ENCODE peak calls at places on chromosomes 4 and X, in ten cellular contexts. Q is prostate gland; N is lower lobe of right lung; K is left ventricle myocardium inferior; R is thoracic aorta; V is tibial artery; D is CD8-positive, alpha-beta T cell; B is tibial nerve; S is neural progenitor cell; U is fibroblast of lung. I is an unnamed sample.

GRCh38 chr4:34158883-34159282 is 2085.4 kb downstream of the ARAP2 start:
- DNase-seq in V (no peak), N (no peak), S (no peak), B (no peak), K (no peak), R (no peak), D (no peak), U (no peak), Q (no peak), I (no peak)

GRCh38 chr4:24956763-24957162 is 43.9 kb upstream of the CCDC149 start:
- DNase-seq in N (no peak), B (no peak), V (no peak), S (no peak), D (no peak), U (no peak), R (no peak), K (no peak), Q (no peak), I (no peak)

GRCh38 chrX:26788402-26788998 is 572.5 kb downstream of the MAGEB5 start:
- DNase-seq in B (no peak), D (no peak), V (no peak), S (no peak), K (no peak), N (no peak), R (no peak), U (peak), Q (no peak), I (no peak)

GRCh38 chr4:98659741-98660507 is 1.5 kb upstream of the TSPAN5 start:
- DNase-seq in S (no peak), U (no peak), R (no peak), B (no peak), D (no peak), Q (no peak), K (no peak), V (no peak), N (no peak), I (no peak)

GRCh38 chr4:137425281-137425680 is 107.0 kb downstream of the PCDH18 start:
- DNase-seq in Q (no peak), S (no peak), V (no peak), K (no peak), R (no peak), B (no peak), U (no peak), D (no peak), N (no peak), I (no peak)

GRCh38 chrX:65720580-65720979 is 53.1 kb downstream of the MSN start:
- DNase-seq in Q (no peak), V (no peak), K (no peak), U (no peak), B (no peak), R (no peak), S (no peak), D (no peak), N (no peak), I (no peak)

GRCh38 chr4:20433101-20433705 is 181.5 kb downstream of the SLIT2 start:
- DNase-seq in U (no peak), V (no peak), Q (no peak), D (no peak), R (no peak), S (peak), B (no peak), K (no peak), N (no peak), I (no peak)

GRCh38 chr4:85829276-85830051 is 354.5 kb downstream of the ARHGAP24 start:
- DNase-seq in R (no peak), K (no peak), B (no peak), D (no peak), V (no peak), S (no peak), Q (no peak), U (peak), N (no peak), I (no peak)

GRCh38 chr4:7431696-7432530 is 2.8 kb downstream of the PSAPL1 start:
- DNase-seq in N (peak), S (no peak), Q (no peak), D (no peak), U (no peak), R (no peak), B (no peak), K (peak), V (no peak), I (no peak)

GRCh38 chr4:123651127-123651526 is 254.5 kb downstream of the SPRY1 start:
- DNase-seq in U (no peak), K (no peak), V (no peak), R (no peak), D (no peak), Q (peak), N (no peak), B (no peak), S (no peak), I (no peak)

GRCh38 chrX:8003147-8003883 is 76.1 kb upstream of the PNPLA4 start:
- DNase-seq in U (no peak), N (no peak), S (no peak), K (no peak), D (no peak), Q (no peak), R (no peak), V (no peak), B (no peak), I (no peak)

GRCh38 chr4:52957220-52957686 is 95.1 kb downstream of the RASL11B start:
- DNase-seq in B (no peak), K (no peak), D (no peak), N (no peak), U (peak), V (no peak), Q (no peak), R (no peak), S (peak), I (no peak)

DNA sequence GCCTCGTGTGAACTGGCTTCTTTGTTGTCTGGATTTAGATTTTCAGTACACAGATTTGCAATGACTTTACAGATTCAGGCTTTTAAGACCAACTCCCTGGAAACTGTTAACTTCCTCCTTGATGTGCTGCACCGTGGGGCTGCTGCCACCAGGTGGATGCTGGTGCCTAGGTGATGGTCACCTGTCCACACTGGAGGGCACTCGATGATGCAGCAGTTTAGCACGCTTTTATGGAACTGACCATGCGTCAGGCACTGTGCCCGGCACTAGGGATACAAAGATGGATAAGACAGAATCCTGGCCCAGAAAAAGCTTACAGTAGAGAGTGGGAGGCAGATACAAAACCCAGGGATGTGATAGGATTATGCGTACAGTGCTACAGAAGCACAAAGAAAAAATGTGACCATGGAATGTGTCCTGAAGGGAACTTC is 180.7 kb downstream of the CEP135 start:
- DNase-seq in D (no peak), S (peak), Q (no peak), B (no peak), N (peak), U (no peak), V (no peak), K (no peak), R (no peak), I (no peak)
- TF ChIP-seq CTCF in D (no peak), S (peak), Q (peak), B (no peak), N (peak), U (no peak), V (no peak), K (no peak), R (no peak), I (no peak)

DNA sequence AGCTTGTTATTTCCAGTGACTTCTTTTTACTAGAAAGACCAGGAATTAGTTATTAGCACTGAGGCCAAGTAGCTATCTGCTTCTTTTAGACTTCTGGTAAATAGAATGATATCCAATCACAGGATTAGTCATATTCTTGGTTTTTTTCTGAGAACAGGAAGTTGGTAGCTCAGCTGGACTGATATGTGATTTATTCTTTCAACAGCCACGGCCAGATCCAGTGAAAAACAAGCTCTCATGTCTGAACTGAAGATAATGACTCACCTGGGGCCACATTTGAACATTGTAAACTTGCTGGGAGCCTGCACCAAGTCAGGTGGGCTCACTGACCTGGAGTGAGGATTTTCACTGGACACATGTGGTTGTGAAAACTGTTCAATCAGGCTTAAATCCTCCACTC is 48.6 kb downstream of the PDGFRA start:
- DNase-seq in Q (peak), R (no peak), D (no peak), N (no peak), B (no peak), V (peak), S (no peak), U (peak), K (no peak), I (no peak)
- H3K27ac ChIP-seq in Q (no peak), R (peak), D (no peak), N (no peak), B (no peak), V (peak), S (no peak), U (peak), K (no peak), I (no peak)

DNA sequence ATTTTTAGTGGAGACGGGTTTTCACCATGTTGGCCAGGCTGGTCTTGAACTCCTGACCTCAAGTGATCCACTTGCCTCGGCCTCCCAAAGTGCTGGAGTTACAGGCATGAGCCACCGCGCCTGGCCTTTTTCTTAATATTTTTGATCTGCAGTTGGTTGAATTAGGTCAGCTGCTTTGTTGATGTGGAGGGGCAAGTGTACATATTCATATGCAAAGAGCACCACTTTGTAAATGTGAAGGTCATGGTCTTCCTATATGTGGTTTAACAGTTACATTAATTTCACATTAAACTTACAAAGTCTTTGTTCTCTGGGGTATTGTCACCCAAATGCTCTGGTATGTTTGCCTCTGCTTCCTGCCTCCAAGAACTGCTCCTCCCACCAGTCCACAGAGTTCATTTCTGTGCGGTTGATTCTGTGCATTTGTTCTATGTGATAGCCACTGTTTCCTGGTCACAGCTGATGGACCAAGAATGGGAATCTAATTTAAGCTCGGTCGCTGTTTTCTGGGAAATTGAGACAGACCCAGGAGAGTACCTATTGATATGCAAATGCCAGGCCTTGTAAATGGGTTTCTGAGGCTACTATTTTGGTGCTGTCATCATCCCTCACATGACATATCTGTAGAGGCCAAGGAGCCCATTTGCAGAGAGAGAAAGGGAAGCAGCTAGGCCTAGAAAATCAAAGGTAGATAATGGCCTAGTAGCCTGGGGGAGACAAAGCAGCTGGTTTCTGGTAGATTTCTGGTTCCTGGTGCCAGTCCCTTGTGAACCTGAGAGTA is 27.0 kb upstream of the HPSE start:
- DNase-seq in U (no peak), N (no peak), B (no peak), S (no peak), V (no peak), K (no peak), R (no peak), D (no peak), Q (no peak), I (no peak)
- H3K4me3 ChIP-seq in U (no peak), N (no peak), B (no peak), S (no peak), V (no peak), K (no peak), R (no peak), D (no peak), Q (no peak), I (no peak)

GRCh38 chr4:102826890-102827673 is at the start of gene UBE2D3:
- DNase-seq in D (peak), N (peak), S (peak), R (peak), K (peak), B (peak), V (peak), U (peak), Q (peak), I (peak)
- TF ChIP-seq CTCF in D (no peak), N (peak), S (no peak), R (peak), K (peak), B (peak), V (no peak), U (peak), Q (peak), I (no peak)

DNA sequence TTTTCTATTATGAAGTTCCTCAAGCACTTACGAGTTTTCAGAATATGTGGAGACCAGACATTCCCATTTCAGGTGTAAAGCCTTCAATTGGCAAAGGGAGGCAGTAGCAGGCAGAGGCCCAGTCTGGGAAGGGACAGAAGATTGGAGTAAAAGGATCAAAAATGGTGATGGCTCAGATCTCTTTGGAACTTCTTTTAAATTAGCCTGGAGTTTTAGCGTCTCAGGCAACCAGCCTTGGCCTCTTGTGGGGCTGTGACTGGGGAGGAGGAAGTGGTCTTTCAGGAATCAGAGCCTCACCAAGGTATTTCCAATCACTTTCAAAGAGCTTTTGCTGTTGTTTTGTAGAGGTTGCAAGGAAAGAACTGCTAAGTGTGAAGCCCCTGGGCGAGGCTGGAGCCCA is 239.1 kb downstream of the FRAS1 start:
- DNase-seq in D (no peak), R (no peak), Q (no peak), K (no peak), S (no peak), N (no peak), U (no peak), B (no peak), V (no peak), I (no peak)
- H3K27ac ChIP-seq in D (no peak), R (no peak), Q (no peak), K (no peak), S (no peak), N (no peak), U (no peak), B (no peak), V (no peak), I (no peak)

GRCh38 chrX:79079477-79079876 is 65.0 kb upstream of the GPR174 start:
- DNase-seq in B (no peak), Q (no peak), U (no peak), R (no peak), S (no peak), N (no peak), D (no peak), K (no peak), V (no peak), I (no peak)

GRCh38 chrX:79084923-79085322 is 59.6 kb upstream of the GPR174 start:
- DNase-seq in R (no peak), Q (no peak), B (no peak), N (no peak), D (no peak), V (no peak), K (no peak), U (no peak), S (no peak), I (no peak)

GRCh38 chrX:79082886-79083285 is 61.6 kb upstream of the GPR174 start:
- DNase-seq in S (no peak), Q (no peak), U (no peak), K (no peak), V (no peak), R (no peak), B (no peak), N (no peak), D (no peak), I (no peak)

GRCh38 chrX:79080131-79080530 is 64.4 kb upstream of the GPR174 start:
- DNase-seq in N (no peak), U (no peak), V (no peak), R (no peak), B (no peak), D (no peak), S (no peak), Q (no peak), K (no peak), I (no peak)

DNA sequence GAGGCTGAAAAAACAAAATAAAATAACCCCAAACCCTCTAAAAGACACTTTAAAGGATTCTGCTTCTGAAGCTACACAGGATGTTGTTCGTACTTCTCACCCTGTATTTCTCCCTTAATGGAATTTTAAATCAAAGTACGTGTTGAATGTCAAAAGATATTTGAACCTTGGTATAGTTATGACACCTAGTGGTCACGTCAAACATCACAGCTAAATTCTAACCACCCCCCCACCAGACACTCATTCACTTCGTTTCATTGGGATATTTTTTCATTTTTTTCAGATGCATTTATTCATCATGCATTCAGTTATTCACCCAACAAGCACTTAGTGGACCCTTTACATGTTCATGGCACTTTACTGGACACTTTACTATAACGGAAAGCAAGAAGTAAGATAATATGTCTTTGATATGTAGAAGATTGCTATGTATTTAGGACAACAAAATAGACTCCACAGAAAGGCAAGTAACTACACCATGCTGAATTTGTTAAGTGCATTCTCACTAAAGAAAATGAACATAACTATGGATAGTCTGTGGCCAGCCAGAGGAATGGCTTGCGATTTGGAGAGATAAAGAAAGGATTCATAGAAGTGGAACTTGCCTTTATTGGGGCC is 62.5 kb upstream of the GPR174 start:
- DNase-seq in R (no peak), U (peak), B (peak), D (peak), Q (no peak), S (peak), V (no peak), K (no peak), N (no peak), I (no peak)
- H3K4me3 ChIP-seq in R (no peak), U (no peak), B (no peak), D (no peak), Q (no peak), S (no peak), V (no peak), K (no peak), N (no peak), I (no peak)

I was measured in vagina.